ENCODE peak calls at places on chromosomes 7 and 10, in ten cellular contexts. One of them, this sample, is unnamed. For H3K36me3, the result is how much of the 10 kb centered on the place peaks cover.

GRCh38 chr10:56547163-56547562 is 186.1 kb upstream of the ZWINT start:
- DNase-seq in SK-N-SH: peak
- DNase-seq in fibroblast of lung: no peak
- DNase-seq in IMR-90: no peak
- DNase-seq in neuronal stem cell: no peak
- DNase-seq in mammary epithelial cell: no peak
- DNase-seq in OCI-LY7: peak
- DNase-seq in GM23248: no peak
- DNase-seq in endothelial cell of umbilical vein: no peak
- DNase-seq in mesenchymal stem cell: no peak
- DNase-seq in this sample: no peak

GRCh38 chr7:362416-363096 is 72.6 kb downstream of the FOXL3 start:
- DNase-seq in SK-N-SH: no peak
- DNase-seq in fibroblast of lung: peak
- DNase-seq in IMR-90: peak
- DNase-seq in neuronal stem cell: no peak
- DNase-seq in mammary epithelial cell: no peak
- DNase-seq in OCI-LY7: no peak
- DNase-seq in GM23248: peak
- DNase-seq in endothelial cell of umbilical vein: peak
- DNase-seq in mesenchymal stem cell: no peak
- DNase-seq in this sample: no peak

GRCh38 chr10:74165530-74165901 is 14.5 kb downstream of the ADK start:
- DNase-seq in SK-N-SH: no peak
- DNase-seq in fibroblast of lung: peak
- DNase-seq in IMR-90: peak
- DNase-seq in neuronal stem cell: no peak
- DNase-seq in mammary epithelial cell: no peak
- DNase-seq in OCI-LY7: no peak
- DNase-seq in GM23248: peak
- DNase-seq in endothelial cell of umbilical vein: peak
- DNase-seq in mesenchymal stem cell: peak
- DNase-seq in this sample: no peak

GRCh38 chr7:6015917-6016652 is 7.0 kb downstream of the AIMP2 start:
- DNase-seq in SK-N-SH: no peak
- DNase-seq in fibroblast of lung: peak
- DNase-seq in IMR-90: peak
- DNase-seq in neuronal stem cell: no peak
- DNase-seq in mammary epithelial cell: peak
- DNase-seq in OCI-LY7: peak
- DNase-seq in GM23248: peak
- DNase-seq in endothelial cell of umbilical vein: no peak
- DNase-seq in mesenchymal stem cell: peak
- DNase-seq in this sample: peak

GRCh38 chr7:31114593-31115343 is 62.7 kb downstream of the ADCYAP1R1 start:
- DNase-seq in SK-N-SH: no peak
- DNase-seq in fibroblast of lung: peak
- DNase-seq in IMR-90: peak
- DNase-seq in neuronal stem cell: peak
- DNase-seq in mammary epithelial cell: peak
- DNase-seq in OCI-LY7: no peak
- DNase-seq in GM23248: peak
- DNase-seq in endothelial cell of umbilical vein: peak
- DNase-seq in mesenchymal stem cell: peak
- DNase-seq in this sample: peak

GRCh38 chr10:102246261-102246660 is 929 bp downstream of the GBF1 start:
- DNase-seq in SK-N-SH: no peak
- DNase-seq in fibroblast of lung: no peak
- DNase-seq in IMR-90: peak
- DNase-seq in neuronal stem cell: no peak
- DNase-seq in mammary epithelial cell: peak
- DNase-seq in OCI-LY7: peak
- DNase-seq in GM23248: peak
- DNase-seq in endothelial cell of umbilical vein: peak
- DNase-seq in mesenchymal stem cell: peak
- DNase-seq in this sample: peak

GRCh38 chr7:44114586-44115310 is 8.6 kb downstream of the POLD2 start:
- DNase-seq in SK-N-SH: no peak
- DNase-seq in fibroblast of lung: no peak
- DNase-seq in IMR-90: no peak
- DNase-seq in neuronal stem cell: no peak
- DNase-seq in mammary epithelial cell: no peak
- DNase-seq in OCI-LY7: no peak
- DNase-seq in GM23248: no peak
- DNase-seq in endothelial cell of umbilical vein: no peak
- DNase-seq in mesenchymal stem cell: no peak
- DNase-seq in this sample: no peak

GRCh38 chr7:45978731-45979211 is 57.7 kb upstream of the IGFBP3 start:
- DNase-seq in SK-N-SH: no peak
- DNase-seq in fibroblast of lung: no peak
- DNase-seq in IMR-90: peak
- DNase-seq in neuronal stem cell: no peak
- DNase-seq in mammary epithelial cell: peak
- DNase-seq in OCI-LY7: no peak
- DNase-seq in GM23248: peak
- DNase-seq in endothelial cell of umbilical vein: no peak
- DNase-seq in mesenchymal stem cell: no peak
- DNase-seq in this sample: no peak

GRCh38 chr7:43105521-43106120 is 6.8 kb upstream of the HECW1 start:
- DNase-seq in SK-N-SH: no peak
- DNase-seq in fibroblast of lung: no peak
- DNase-seq in IMR-90: peak
- DNase-seq in neuronal stem cell: no peak
- DNase-seq in mammary epithelial cell: no peak
- DNase-seq in OCI-LY7: no peak
- DNase-seq in GM23248: peak
- DNase-seq in endothelial cell of umbilical vein: no peak
- DNase-seq in mesenchymal stem cell: no peak
- DNase-seq in this sample: peak

GRCh38 chr10:132449826-132450211 is 52.8 kb downstream of the PWWP2B start:
- DNase-seq in SK-N-SH: no peak
- DNase-seq in fibroblast of lung: no peak
- DNase-seq in IMR-90: no peak
- DNase-seq in neuronal stem cell: no peak
- DNase-seq in mammary epithelial cell: no peak
- DNase-seq in OCI-LY7: no peak
- DNase-seq in GM23248: no peak
- DNase-seq in endothelial cell of umbilical vein: no peak
- DNase-seq in mesenchymal stem cell: no peak
- DNase-seq in this sample: no peak

GRCh38 chr7:149784251-149784608 is 10.8 kb upstream of the ZNF467 start:
- DNase-seq in SK-N-SH: no peak
- DNase-seq in fibroblast of lung: no peak
- DNase-seq in IMR-90: no peak
- DNase-seq in neuronal stem cell: no peak
- DNase-seq in mammary epithelial cell: no peak
- DNase-seq in OCI-LY7: no peak
- DNase-seq in GM23248: no peak
- DNase-seq in endothelial cell of umbilical vein: no peak
- DNase-seq in mesenchymal stem cell: no peak
- DNase-seq in this sample: no peak

GRCh38 chr10:44463511-44464121 is 78.7 kb upstream of the CXCL12 start:
- DNase-seq in SK-N-SH: no peak
- DNase-seq in fibroblast of lung: no peak
- DNase-seq in IMR-90: no peak
- DNase-seq in neuronal stem cell: no peak
- DNase-seq in mammary epithelial cell: no peak
- DNase-seq in OCI-LY7: no peak
- DNase-seq in GM23248: peak
- DNase-seq in endothelial cell of umbilical vein: no peak
- DNase-seq in mesenchymal stem cell: no peak
- DNase-seq in this sample: peak

GRCh38 chr7:134873253-134873652 is 93.8 kb downstream of the CALD1 start:
- DNase-seq in SK-N-SH: no peak
- DNase-seq in fibroblast of lung: peak
- DNase-seq in IMR-90: peak
- DNase-seq in neuronal stem cell: no peak
- DNase-seq in mammary epithelial cell: no peak
- DNase-seq in OCI-LY7: no peak
- DNase-seq in GM23248: peak
- DNase-seq in endothelial cell of umbilical vein: peak
- DNase-seq in mesenchymal stem cell: peak
- DNase-seq in this sample: no peak

GRCh38 chr10:131591936-131592335 is 280.4 kb upstream of the TCERG1L start:
- DNase-seq in SK-N-SH: no peak
- DNase-seq in fibroblast of lung: no peak
- DNase-seq in IMR-90: no peak
- DNase-seq in neuronal stem cell: no peak
- DNase-seq in mammary epithelial cell: no peak
- DNase-seq in OCI-LY7: no peak
- DNase-seq in GM23248: no peak
- DNase-seq in endothelial cell of umbilical vein: no peak
- DNase-seq in mesenchymal stem cell: no peak
- DNase-seq in this sample: no peak

GRCh38 chr7:113071465-113071864 is 15.2 kb downstream of the GPR85 start:
- DNase-seq in SK-N-SH: no peak
- DNase-seq in fibroblast of lung: peak
- DNase-seq in IMR-90: peak
- DNase-seq in neuronal stem cell: no peak
- DNase-seq in mammary epithelial cell: peak
- DNase-seq in OCI-LY7: peak
- DNase-seq in GM23248: peak
- DNase-seq in endothelial cell of umbilical vein: no peak
- DNase-seq in mesenchymal stem cell: no peak
- DNase-seq in this sample: peak

GRCh38 chr7:773622-773915 is 46.5 kb upstream of the PRKAR1B start:
- DNase-seq in SK-N-SH: no peak
- DNase-seq in fibroblast of lung: no peak
- DNase-seq in IMR-90: no peak
- DNase-seq in neuronal stem cell: no peak
- DNase-seq in mammary epithelial cell: no peak
- DNase-seq in OCI-LY7: no peak
- DNase-seq in GM23248: no peak
- DNase-seq in endothelial cell of umbilical vein: no peak
- DNase-seq in mesenchymal stem cell: no peak
- DNase-seq in this sample: no peak

GRCh38 chr7:19871102-19871501 is 97.7 kb upstream of the TMEM196 start:
- DNase-seq in SK-N-SH: no peak
- DNase-seq in fibroblast of lung: no peak
- DNase-seq in IMR-90: no peak
- DNase-seq in neuronal stem cell: no peak
- DNase-seq in mammary epithelial cell: no peak
- DNase-seq in OCI-LY7: no peak
- DNase-seq in GM23248: no peak
- DNase-seq in endothelial cell of umbilical vein: no peak
- DNase-seq in mesenchymal stem cell: no peak
- DNase-seq in this sample: no peak

GRCh38 chr7:19872094-19872493 is 98.7 kb upstream of the TMEM196 start:
- DNase-seq in SK-N-SH: no peak
- DNase-seq in fibroblast of lung: no peak
- DNase-seq in IMR-90: no peak
- DNase-seq in neuronal stem cell: no peak
- DNase-seq in mammary epithelial cell: no peak
- DNase-seq in OCI-LY7: no peak
- DNase-seq in GM23248: no peak
- DNase-seq in endothelial cell of umbilical vein: no peak
- DNase-seq in mesenchymal stem cell: no peak
- DNase-seq in this sample: no peak

GRCh38 chr7:19869979-19870378 is 96.6 kb upstream of the TMEM196 start:
- DNase-seq in SK-N-SH: no peak
- DNase-seq in fibroblast of lung: no peak
- DNase-seq in IMR-90: no peak
- DNase-seq in neuronal stem cell: no peak
- DNase-seq in mammary epithelial cell: no peak
- DNase-seq in OCI-LY7: no peak
- DNase-seq in GM23248: no peak
- DNase-seq in endothelial cell of umbilical vein: no peak
- DNase-seq in mesenchymal stem cell: no peak
- DNase-seq in this sample: no peak
- H3K27ac ChIP-seq in SK-N-SH: no peak
- H3K27ac ChIP-seq in fibroblast of lung: no peak
- H3K27ac ChIP-seq in IMR-90: no peak
- H3K27ac ChIP-seq in neuronal stem cell: no peak
- H3K27ac ChIP-seq in mammary epithelial cell: no peak
- H3K27ac ChIP-seq in OCI-LY7: no peak
- H3K27ac ChIP-seq in GM23248: no peak
- H3K27ac ChIP-seq in endothelial cell of umbilical vein: no peak
- H3K27ac ChIP-seq in mesenchymal stem cell: no peak
- H3K27ac ChIP-seq in this sample: no peak

DNA sequence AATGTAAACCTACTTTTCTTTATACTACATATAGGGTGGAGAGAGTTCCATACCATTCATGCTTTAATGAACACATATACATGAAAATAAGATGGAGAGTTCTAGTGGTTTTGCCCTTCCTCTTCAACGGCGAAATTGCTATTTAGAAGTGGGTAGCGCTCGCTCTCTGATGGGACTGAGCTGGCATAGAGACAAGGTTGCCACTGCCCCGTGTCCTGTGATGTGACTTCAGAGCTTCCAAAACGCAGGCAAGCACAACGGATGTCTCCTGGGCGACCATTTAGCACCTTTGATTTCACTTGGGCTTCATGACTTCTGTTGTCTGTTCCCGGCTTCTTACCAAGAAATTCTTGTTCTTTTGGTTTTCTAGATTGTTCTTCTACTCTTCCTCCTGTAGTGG is 35.2 kb upstream of the IL15RA start:
- DNase-seq in SK-N-SH: no peak
- DNase-seq in fibroblast of lung: no peak
- DNase-seq in IMR-90: no peak
- DNase-seq in neuronal stem cell: no peak
- DNase-seq in mammary epithelial cell: no peak
- DNase-seq in OCI-LY7: no peak
- DNase-seq in GM23248: no peak
- DNase-seq in endothelial cell of umbilical vein: no peak
- DNase-seq in mesenchymal stem cell: no peak
- DNase-seq in this sample: no peak
- H2AFZ ChIP-seq in SK-N-SH: no peak
- H2AFZ ChIP-seq in fibroblast of lung: no peak
- H2AFZ ChIP-seq in IMR-90: no peak
- H2AFZ ChIP-seq in neuronal stem cell: no peak
- H2AFZ ChIP-seq in mammary epithelial cell: no peak
- H2AFZ ChIP-seq in OCI-LY7: no peak
- H2AFZ ChIP-seq in GM23248: no peak
- H2AFZ ChIP-seq in endothelial cell of umbilical vein: no peak
- H2AFZ ChIP-seq in mesenchymal stem cell: no peak
- H2AFZ ChIP-seq in this sample: no peak

DNA sequence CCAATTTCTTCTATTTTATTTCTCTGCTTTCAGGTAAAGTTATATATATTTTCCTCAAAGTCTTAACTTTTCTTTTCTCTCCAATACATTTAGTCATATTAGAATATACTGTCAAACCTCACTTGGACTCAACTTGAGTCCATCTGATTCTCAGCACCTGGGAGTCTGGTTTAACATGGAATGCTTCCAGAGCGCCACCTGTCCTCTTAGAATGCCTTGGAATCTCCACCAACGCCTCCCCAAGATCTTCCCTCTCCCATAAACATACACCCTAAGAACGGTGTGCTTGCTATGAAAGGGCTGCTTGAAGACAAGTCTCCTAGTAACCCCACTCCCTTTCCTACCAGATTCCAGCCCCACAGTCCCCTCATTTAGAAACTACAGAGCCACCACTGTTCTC is 229.1 kb upstream of the MKLN1 start:
- DNase-seq in SK-N-SH: no peak
- DNase-seq in fibroblast of lung: no peak
- DNase-seq in IMR-90: no peak
- DNase-seq in neuronal stem cell: no peak
- DNase-seq in mammary epithelial cell: no peak
- DNase-seq in OCI-LY7: no peak
- DNase-seq in GM23248: no peak
- DNase-seq in endothelial cell of umbilical vein: no peak
- DNase-seq in mesenchymal stem cell: no peak
- DNase-seq in this sample: no peak
- H3K36me3 ChIP-seq in SK-N-SH: under half
- H3K36me3 ChIP-seq in fibroblast of lung: under half
- H3K36me3 ChIP-seq in IMR-90: under half
- H3K36me3 ChIP-seq in neuronal stem cell: under half
- H3K36me3 ChIP-seq in mammary epithelial cell: under half
- H3K36me3 ChIP-seq in OCI-LY7: half or more
- H3K36me3 ChIP-seq in GM23248: under half
- H3K36me3 ChIP-seq in endothelial cell of umbilical vein: under half
- H3K36me3 ChIP-seq in mesenchymal stem cell: half or more
- H3K36me3 ChIP-seq in this sample: under half

GRCh38 chr10:15624405-15625191 is 95.1 kb downstream of the ITGA8 start:
- DNase-seq in SK-N-SH: no peak
- DNase-seq in fibroblast of lung: peak
- DNase-seq in IMR-90: no peak
- DNase-seq in neuronal stem cell: no peak
- DNase-seq in mammary epithelial cell: no peak
- DNase-seq in OCI-LY7: no peak
- DNase-seq in GM23248: peak
- DNase-seq in endothelial cell of umbilical vein: no peak
- DNase-seq in mesenchymal stem cell: peak
- DNase-seq in this sample: peak
- H3K27ac ChIP-seq in SK-N-SH: no peak
- H3K27ac ChIP-seq in fibroblast of lung: no peak
- H3K27ac ChIP-seq in IMR-90: no peak
- H3K27ac ChIP-seq in neuronal stem cell: no peak
- H3K27ac ChIP-seq in mammary epithelial cell: no peak
- H3K27ac ChIP-seq in OCI-LY7: no peak
- H3K27ac ChIP-seq in GM23248: no peak
- H3K27ac ChIP-seq in endothelial cell of umbilical vein: no peak
- H3K27ac ChIP-seq in mesenchymal stem cell: no peak
- H3K27ac ChIP-seq in this sample: no peak